ENCODE peak calls at places on chromosomes 7 and 10, in eight cellular contexts. U is Calu3, S is HTR-8/SVneo, Z is AG08395, A is AG10803, K is Caco-2, P is nephron progenitor cell, H is lower leg skin. M is an unnamed sample.

GRCh38 chr7:12212051-12212485 is 974 bp downstream of the TMEM106B start:
- DNase-seq in U (peak), S (no peak), Z (no peak), A (no peak), K (peak), P (peak), H (peak), M (no peak)

GRCh38 chr7:123689250-123689649 is 33.6 kb downstream of the LMOD2 start:
- DNase-seq in U (no peak), S (no peak), Z (no peak), A (no peak), K (no peak), P (no peak), H (no peak), M (no peak)

GRCh38 chr10:112366992-112367391 is 6.9 kb upstream of the ACSL5 start:
- DNase-seq in U (no peak), S (no peak), Z (no peak), A (no peak), K (no peak), P (no peak), H (no peak), M (no peak)

GRCh38 chr10:64760371-64760770 is 1239.2 kb downstream of the REEP3 start:
- DNase-seq in U (no peak), S (no peak), Z (no peak), A (no peak), K (no peak), P (no peak), H (no peak), M (no peak)

GRCh38 chr10:12835709-12836108 is 165.8 kb downstream of the CCDC3 start:
- DNase-seq in U (peak), S (no peak), Z (peak), A (peak), K (no peak), P (no peak), H (peak), M (no peak)

GRCh38 chr7:311796-312195 is 21.8 kb downstream of the FOXL3 start:
- DNase-seq in U (no peak), S (no peak), Z (no peak), A (no peak), K (no peak), P (no peak), H (no peak), M (no peak)

GRCh38 chr7:77796960-77797359 is 1.3 kb downstream of the TMEM60 start:
- DNase-seq in U (no peak), S (no peak), Z (no peak), A (no peak), K (no peak), P (no peak), H (no peak), M (no peak)

GRCh38 chr7:42964849-42965805 is 33.0 kb downstream of the MRPL32 start:
- DNase-seq in U (no peak), S (no peak), Z (no peak), A (peak), K (no peak), P (no peak), H (no peak), M (no peak)

GRCh38 chr7:107150375-107151073 is 18.3 kb upstream of the HBP1 start:
- DNase-seq in U (peak), S (peak), Z (peak), A (peak), K (peak), P (peak), H (peak), M (peak)

GRCh38 chr10:89836840-89837172 is 135.4 kb downstream of the KIF20B start:
- DNase-seq in U (no peak), S (no peak), Z (no peak), A (no peak), K (no peak), P (no peak), H (no peak), M (no peak)

GRCh38 chr10:44316187-44316921 is 68.5 kb downstream of the CXCL12 start:
- DNase-seq in U (no peak), S (no peak), Z (no peak), A (no peak), K (peak), P (peak), H (no peak), M (no peak)

GRCh38 chr7:41003031-41003925 is 699.6 kb downstream of the INHBA start:
- DNase-seq in U (peak), S (no peak), Z (no peak), A (peak), K (peak), P (peak), H (no peak), M (peak)

GRCh38 chr10:28331821-28332220 is 29.0 kb upstream of the MPP7 start:
- DNase-seq in U (no peak), S (peak), Z (peak), A (peak), K (no peak), P (no peak), H (no peak), M (no peak)

GRCh38 chr7:155897758-155898386 is 85.6 kb upstream of the SHH start:
- DNase-seq in U (no peak), S (no peak), Z (no peak), A (no peak), K (no peak), P (no peak), H (no peak), M (no peak)

GRCh38 chr7:88226886-88227516 is 7.2 kb upstream of the SRI start:
- DNase-seq in U (peak), S (no peak), Z (peak), A (peak), K (peak), P (no peak), H (no peak), M (peak)

GRCh38 chr7:156025675-156026074 is 213.4 kb upstream of the SHH start:
- DNase-seq in U (no peak), S (no peak), Z (no peak), A (no peak), K (no peak), P (no peak), H (no peak), M (no peak)

GRCh38 chr7:4774804-4775280 is 581 bp upstream of the AP5Z1 start:
- DNase-seq in U (peak), S (no peak), Z (peak), A (peak), K (no peak), P (no peak), H (no peak), M (no peak)

GRCh38 chr7:32019008-32019578 is 51.1 kb downstream of the PDE1C start:
- DNase-seq in U (no peak), S (no peak), Z (no peak), A (peak), K (no peak), P (no peak), H (no peak), M (no peak)

GRCh38 chr10:34104829-34105572 is 710.1 kb downstream of the PARD3 start:
- DNase-seq in U (no peak), S (no peak), Z (no peak), A (no peak), K (no peak), P (no peak), H (peak), M (no peak)

GRCh38 chr10:120052964-120053363 is 160.4 kb downstream of the SEC23IP start:
- DNase-seq in U (no peak), S (no peak), Z (no peak), A (no peak), K (no peak), P (no peak), H (no peak), M (peak)

GRCh38 chr7:134351424-134351823 is 34.7 kb upstream of the SLC35B4 start:
- DNase-seq in U (no peak), S (no peak), Z (no peak), A (no peak), K (no peak), P (peak), H (no peak), M (no peak)

M was measured in left colon.